ENCODE peak calls at places on chromosomes 12 and 14, in eight cellular contexts. R is foreskin fibroblast, E is nephron progenitor cell, S is thyroid gland, Q is glutamatergic neuron, Z is heart right ventricle, A is AG09309, C is dorsolateral prefrontal cortex. O is an unnamed sample.

GRCh38 chr12:118958520-118958919 is 22.8 kb upstream of the SRRM4 start:
- DNase-seq in R (no peak), E (no peak), S (no peak), Q (no peak), Z (no peak), A (no peak), C (no peak), O (no peak)

GRCh38 chr14:103558071-103558882 is 4.2 kb downstream of the BAG5 start:
- DNase-seq in R (peak), E (no peak), S (peak), Q (no peak), Z (no peak), A (peak), C (no peak), O (no peak)

GRCh38 chr12:89411846-89412245 is 59.5 kb upstream of the DUSP6 start:
- DNase-seq in R (no peak), E (no peak), S (no peak), Q (no peak), Z (no peak), A (no peak), C (no peak), O (no peak)

GRCh38 chr12:57726151-57726883 is 12.2 kb downstream of the AGAP2 start:
- DNase-seq in R (peak), E (peak), S (peak), Q (peak), Z (peak), A (peak), C (peak), O (peak)

GRCh38 chr12:132218915-132219314 is 74.7 kb downstream of the NOC4L start:
- DNase-seq in R (peak), E (peak), S (peak), Q (no peak), Z (no peak), A (no peak), C (no peak), O (peak)

GRCh38 chr14:106842687-106843086 is 1316.3 kb downstream of the TMEM121 start:
- DNase-seq in R (no peak), E (no peak), S (no peak), Q (no peak), Z (no peak), A (no peak), C (no peak), O (no peak)

GRCh38 chr12:31896514-31897039 is 62.6 kb upstream of the RESF1 start:
- DNase-seq in R (no peak), E (no peak), S (peak), Q (no peak), Z (no peak), A (no peak), C (no peak), O (peak)

GRCh38 chr14:65255583-65256443 is 153.5 kb upstream of the MAX start:
- DNase-seq in R (peak), E (peak), S (peak), Q (no peak), Z (no peak), A (no peak), C (no peak), O (no peak)

GRCh38 chr12:72365151-72365550 is 93.0 kb downstream of the TRHDE start:
- DNase-seq in R (peak), E (no peak), S (no peak), Q (no peak), Z (no peak), A (no peak), C (no peak), O (no peak)

GRCh38 chr14:63759454-63759853 is 31.6 kb upstream of the SGPP1 start:
- DNase-seq in R (peak), E (no peak), S (no peak), Q (no peak), Z (no peak), A (peak), C (no peak), O (peak)

GRCh38 chr12:44287545-44287944 is 451.7 kb downstream of the TMEM117 start:
- DNase-seq in R (peak), E (no peak), S (no peak), Q (no peak), Z (no peak), A (peak), C (no peak), O (no peak)

GRCh38 chr14:35287481-35288013 is 4.6 kb upstream of the PSMA6 start:
- DNase-seq in R (no peak), E (no peak), S (no peak), Q (no peak), Z (no peak), A (no peak), C (no peak), O (no peak)

GRCh38 chr12:6363330-6364036 is 11.9 kb downstream of the SCNN1A start:
- DNase-seq in R (peak), E (peak), S (peak), Q (no peak), Z (peak), A (no peak), C (no peak), O (peak)

GRCh38 chr14:85580536-85581165 is 50.7 kb downstream of the FLRT2 start:
- DNase-seq in R (no peak), E (no peak), S (no peak), Q (no peak), Z (no peak), A (no peak), C (no peak), O (no peak)

GRCh38 chr12:77001181-77001758 is 64.1 kb downstream of the E2F7 start:
- DNase-seq in R (no peak), E (no peak), S (no peak), Q (no peak), Z (no peak), A (no peak), C (no peak), O (no peak)

GRCh38 chr14:24368562-24369252 is 723 bp downstream of the NFATC4 start:
- DNase-seq in R (peak), E (peak), S (peak), Q (peak), Z (peak), A (peak), C (no peak), O (peak)

GRCh38 chr12:7787574-7788315 is 1.5 kb upstream of the NANOG start:
- DNase-seq in R (no peak), E (no peak), S (no peak), Q (no peak), Z (no peak), A (no peak), C (no peak), O (no peak)

GRCh38 chr12:80862606-80863005 is 75.1 kb downstream of the LIN7A start:
- DNase-seq in R (peak), E (no peak), S (no peak), Q (no peak), Z (no peak), A (no peak), C (no peak), O (no peak)

GRCh38 chr12:2125651-2126050 is 72.9 kb downstream of the CACNA1C start:
- DNase-seq in R (no peak), E (no peak), S (no peak), Q (no peak), Z (no peak), A (no peak), C (no peak), O (no peak)

GRCh38 chr12:48022676-48023385 is 18.6 kb upstream of the COL2A1 start:
- DNase-seq in R (no peak), E (no peak), S (no peak), Q (no peak), Z (no peak), A (no peak), C (no peak), O (no peak)

GRCh38 chr14:51360592-51360991 is 120.5 kb downstream of the TMX1 start:
- DNase-seq in R (no peak), E (no peak), S (no peak), Q (no peak), Z (no peak), A (no peak), C (no peak), O (no peak)

GRCh38 chr12:120239776-120240494 is 25.6 kb downstream of the PXN start:
- DNase-seq in R (no peak), E (no peak), S (peak), Q (no peak), Z (no peak), A (no peak), C (no peak), O (no peak)

GRCh38 chr12:82625523-82625922 is 61.2 kb upstream of the TMTC2 start:
- DNase-seq in R (no peak), E (no peak), S (no peak), Q (no peak), Z (no peak), A (no peak), C (peak), O (no peak)

GRCh38 chr12:82627799-82628198 is 58.9 kb upstream of the TMTC2 start:
- DNase-seq in R (peak), E (no peak), S (no peak), Q (no peak), Z (no peak), A (peak), C (no peak), O (peak)
- TF ChIP-seq CTCF in R (peak), E (no peak), S (no peak), Q (peak), Z (no peak), A (peak), C (peak), O (peak)

GRCh38 chr12:124567673-124568373 is 411 bp upstream of the NCOR2 start:
- DNase-seq in R (peak), E (peak), S (peak), Q (peak), Z (peak), A (peak), C (peak), O (peak)
- TF ChIP-seq CTCF in R (no peak), E (no peak), S (no peak), Q (no peak), Z (no peak), A (no peak), C (peak), O (peak)

GRCh38 chr12:109822951-109823411 is 10.2 kb downstream of the TRPV4 start:
- DNase-seq in R (no peak), E (no peak), S (no peak), Q (no peak), Z (peak), A (no peak), C (no peak), O (no peak)

GRCh38 chr12:109822416-109822815 is 10.8 kb downstream of the TRPV4 start:
- DNase-seq in R (no peak), E (no peak), S (no peak), Q (no peak), Z (no peak), A (no peak), C (no peak), O (no peak)

GRCh38 chr12:109821968-109822367 is 11.2 kb downstream of the TRPV4 start:
- DNase-seq in R (no peak), E (no peak), S (no peak), Q (no peak), Z (no peak), A (no peak), C (no peak), O (no peak)

GRCh38 chr12:109827080-109827479 is 6.1 kb downstream of the TRPV4 start:
- DNase-seq in R (no peak), E (no peak), S (no peak), Q (no peak), Z (no peak), A (no peak), C (no peak), O (no peak)

GRCh38 chr12:109824731-109825130 is 8.5 kb downstream of the TRPV4 start:
- DNase-seq in R (no peak), E (no peak), S (no peak), Q (no peak), Z (no peak), A (no peak), C (no peak), O (no peak)
- TF ChIP-seq CTCF in R (no peak), E (no peak), S (no peak), Q (no peak), Z (no peak), A (no peak), C (no peak), O (no peak)

GRCh38 chr12:85657251-85657650 is 179.0 kb downstream of the RASSF9 start:
- DNase-seq in R (no peak), E (no peak), S (no peak), Q (no peak), Z (no peak), A (no peak), C (no peak), O (no peak)
- TF ChIP-seq CTCF in R (no peak), E (no peak), S (no peak), Q (no peak), Z (no peak), A (no peak), C (no peak), O (no peak)

GRCh38 chr12:11823043-11823442 is 173.6 kb downstream of the ETV6 start:
- DNase-seq in R (peak), E (no peak), S (no peak), Q (no peak), Z (no peak), A (peak), C (no peak), O (no peak)

GRCh38 chr12:11822071-11822818 is 172.8 kb downstream of the ETV6 start:
- DNase-seq in R (peak), E (no peak), S (peak), Q (no peak), Z (no peak), A (no peak), C (no peak), O (peak)

GRCh38 chr12:11824069-11824468 is 174.6 kb downstream of the ETV6 start:
- DNase-seq in R (no peak), E (no peak), S (no peak), Q (no peak), Z (no peak), A (no peak), C (no peak), O (no peak)

GRCh38 chr12:11824736-11825135 is 175.3 kb downstream of the ETV6 start:
- DNase-seq in R (no peak), E (no peak), S (no peak), Q (no peak), Z (no peak), A (no peak), C (no peak), O (no peak)

GRCh38 chr12:11823593-11823992 is 174.1 kb downstream of the ETV6 start:
- DNase-seq in R (no peak), E (no peak), S (no peak), Q (no peak), Z (no peak), A (no peak), C (no peak), O (no peak)
- TF ChIP-seq CTCF in R (no peak), E (no peak), S (no peak), Q (no peak), Z (no peak), A (no peak), C (no peak), O (no peak)

O was measured in GM10248.